ENCODE peak calls at places on chromosomes 4 and X, in six cellular contexts. O is stromal cell of bone marrow; E is kidney glomerular epithelial cell; M is mesothelial cell of epicardium; F is CD4-positive, alpha-beta memory T cell; S is pancreas. X is an unnamed sample.
A peak's percentile ranks its signal among the peaks of the same experiment; 100 is the strongest.

GRCh38 chrX:70478521-70478920 is 33.9 kb downstream of the DLG3 start:
- DNase-seq in O (no peak), E (no peak), M (no peak), F (no peak), S (no peak), X (no peak)

GRCh38 chrX:149121526-149121925 is 383.6 kb downstream of the IDS start:
- DNase-seq in O (no peak), E (no peak), M (no peak), F (no peak), S (no peak), X (no peak)

GRCh38 chrX:153477458-153477857 is 7.1 kb upstream of the HAUS7 start:
- DNase-seq in O (no peak), E (no peak), M (no peak), F (no peak), S (no peak), X (no peak)

GRCh38 chr4:159069922-159070321 is 33.0 kb upstream of the RAPGEF2 start:
- DNase-seq in O (peak; percentile 75), E (no peak), M (no peak), F (no peak), S (no peak), X (no peak)

GRCh38 chr4:7044415-7044930 is 1.3 kb downstream of the TADA2B start:
- DNase-seq in O (no peak), E (no peak), M (no peak), F (no peak), S (no peak), X (no peak)

GRCh38 chr4:151624606-151625565 is 135.9 kb downstream of the GATB start:
- DNase-seq in O (no peak), E (peak; percentile 23), M (no peak), F (no peak), S (no peak), X (no peak)

GRCh38 chr4:103032575-103032974 is 13.1 kb upstream of the SLC9B1 start:
- DNase-seq in O (no peak), E (no peak), M (no peak), F (no peak), S (no peak), X (no peak)

GRCh38 chr4:128347175-128347868 is 59.7 kb upstream of the PGRMC2 start:
- DNase-seq in O (no peak), E (no peak), M (no peak), F (no peak), S (no peak), X (no peak)

GRCh38 chrX:7889680-7890079 is 37.5 kb downstream of the PNPLA4 start:
- DNase-seq in O (peak; percentile 24), E (no peak), M (no peak), F (no peak), S (no peak), X (no peak)

GRCh38 chrX:9163153-9163790 is 129.3 kb upstream of the FAM9B start:
- DNase-seq in O (no peak), E (no peak), M (no peak), F (no peak), S (no peak), X (no peak)

GRCh38 chrX:53831662-53832635 is 145.4 kb upstream of the HUWE1 start:
- DNase-seq in O (no peak), E (peak; percentile 17), M (no peak), F (peak; percentile 37), S (no peak), X (no peak)

GRCh38 chr4:188018262-188018661 is 22.7 kb downstream of the ZFP42 start:
- DNase-seq in O (no peak), E (no peak), M (no peak), F (no peak), S (no peak), X (no peak)

GRCh38 chrX:9832811-9833210 is 46.6 kb downstream of the SHROOM2 start:
- DNase-seq in O (no peak), E (no peak), M (no peak), F (no peak), S (no peak), X (no peak)

GRCh38 chr4:163556169-163556568 is 61.7 kb downstream of the TMA16 start:
- DNase-seq in O (no peak), E (no peak), M (no peak), F (no peak), S (no peak), X (no peak)

GRCh38 chrX:108309144-108309543 is 129.1 kb downstream of the COL4A6 start:
- DNase-seq in O (no peak), E (no peak), M (no peak), F (no peak), S (no peak), X (no peak)

X was measured in 8988T.